ENCODE peak calls at places on chromosome 5, in seven cellular contexts. R is spleen, N is breast epithelium, K is stomach, D is NB4, U is prostate gland, T is HepG2. W is an unnamed sample.

GRCh38 chr5:136018814-136019777 is 9.7 kb upstream of the TGFBI start:
- DNase-seq in R (no peak), N (peak; percentile 33), K (no peak), D (no peak), U (no peak), T (peak; percentile 37), W (no peak)

GRCh38 chr5:155883966-155884555 is 442.9 kb upstream of the SGCD start:
- DNase-seq in R (no peak), N (no peak), K (no peak), D (no peak), U (peak; percentile 10), T (no peak), W (no peak)

GRCh38 chr5:37869221-37869620 is 29.4 kb upstream of the GDNF start:
- DNase-seq in R (no peak), N (no peak), K (no peak), D (no peak), U (no peak), T (no peak), W (no peak)

GRCh38 chr5:66596791-66597757 is 881 bp downstream of the MAST4 start:
- DNase-seq in R (peak; percentile 79), N (peak; percentile 26), K (peak; percentile 37), D (no peak), U (peak; percentile 93), T (no peak), W (peak; percentile 54)

GRCh38 chr5:172600571-172600970 is 40.5 kb upstream of the NEURL1B start:
- DNase-seq in R (no peak), N (no peak), K (no peak), D (no peak), U (no peak), T (no peak), W (no peak)

GRCh38 chr5:124741711-124742496 is 4.5 kb downstream of the ZNF608 start:
- DNase-seq in R (no peak), N (no peak), K (peak; percentile 55), D (no peak), U (no peak), T (no peak), W (peak; percentile 52)

GRCh38 chr5:113166710-113167366 is 190.2 kb downstream of the DCP2 start:
- DNase-seq in R (no peak), N (no peak), K (no peak), D (no peak), U (no peak), T (peak; percentile 6), W (no peak)

GRCh38 chr5:172802013-172802584 is 31.1 kb upstream of the DUSP1 start:
- DNase-seq in R (no peak), N (no peak), K (no peak), D (no peak), U (no peak), T (no peak), W (no peak)

GRCh38 chr5:108727154-108727638 is 20.5 kb upstream of the FER start:
- DNase-seq in R (no peak), N (peak; percentile 38), K (no peak), D (no peak), U (peak; percentile 29), T (no peak), W (peak; percentile 69)

GRCh38 chr5:159993194-159993593 is 15.7 kb upstream of the TTC1 start:
- DNase-seq in R (no peak), N (no peak), K (no peak), D (no peak), U (no peak), T (no peak), W (no peak)

GRCh38 chr5:168528521-168529360 is at the start of gene FBLL1:
- DNase-seq in R (no peak), N (no peak), K (no peak), D (peak; percentile 29), U (no peak), T (peak; percentile 19), W (peak; percentile 31)

GRCh38 chr5:50709471-50709870 is 43.0 kb downstream of the PARP8 start:
- DNase-seq in R (no peak), N (no peak), K (no peak), D (peak; percentile 33), U (no peak), T (no peak), W (no peak)

GRCh38 chr5:27608992-27609391 is 570.6 kb upstream of the CDH9 start:
- DNase-seq in R (no peak), N (no peak), K (no peak), D (no peak), U (no peak), T (no peak), W (no peak)

GRCh38 chr5:31124026-31124425 is 69.5 kb upstream of the CDH6 start:
- DNase-seq in R (no peak), N (no peak), K (no peak), D (no peak), U (no peak), T (no peak), W (no peak)

GRCh38 chr5:168307925-168308584 is 16.6 kb downstream of the WWC1 start:
- DNase-seq in R (peak; percentile 41), N (no peak), K (no peak), D (no peak), U (no peak), T (no peak), W (no peak)

GRCh38 chr5:38417658-38418017 is 138.8 kb downstream of the LIFR start:
- DNase-seq in R (no peak), N (no peak), K (no peak), D (no peak), U (no peak), T (no peak), W (no peak)

GRCh38 chr5:143019157-143019556 is 249.0 kb downstream of the ARHGAP26 start:
- DNase-seq in R (no peak), N (no peak), K (no peak), D (peak; percentile 32), U (no peak), T (no peak), W (no peak)

GRCh38 chr5:107670028-107670926 is 460 bp downstream of the EFNA5 start:
- DNase-seq in R (peak; percentile 71), N (no peak), K (peak; percentile 50), D (no peak), U (peak; percentile 7), T (no peak), W (peak; percentile 17)

GRCh38 chr5:149367249-149367971 is 9.6 kb downstream of the PCYOX1L start:
- DNase-seq in R (no peak), N (no peak), K (peak; percentile 62), D (peak; percentile 91), U (peak; percentile 52), T (peak; percentile 89), W (peak; percentile 62)

DNA sequence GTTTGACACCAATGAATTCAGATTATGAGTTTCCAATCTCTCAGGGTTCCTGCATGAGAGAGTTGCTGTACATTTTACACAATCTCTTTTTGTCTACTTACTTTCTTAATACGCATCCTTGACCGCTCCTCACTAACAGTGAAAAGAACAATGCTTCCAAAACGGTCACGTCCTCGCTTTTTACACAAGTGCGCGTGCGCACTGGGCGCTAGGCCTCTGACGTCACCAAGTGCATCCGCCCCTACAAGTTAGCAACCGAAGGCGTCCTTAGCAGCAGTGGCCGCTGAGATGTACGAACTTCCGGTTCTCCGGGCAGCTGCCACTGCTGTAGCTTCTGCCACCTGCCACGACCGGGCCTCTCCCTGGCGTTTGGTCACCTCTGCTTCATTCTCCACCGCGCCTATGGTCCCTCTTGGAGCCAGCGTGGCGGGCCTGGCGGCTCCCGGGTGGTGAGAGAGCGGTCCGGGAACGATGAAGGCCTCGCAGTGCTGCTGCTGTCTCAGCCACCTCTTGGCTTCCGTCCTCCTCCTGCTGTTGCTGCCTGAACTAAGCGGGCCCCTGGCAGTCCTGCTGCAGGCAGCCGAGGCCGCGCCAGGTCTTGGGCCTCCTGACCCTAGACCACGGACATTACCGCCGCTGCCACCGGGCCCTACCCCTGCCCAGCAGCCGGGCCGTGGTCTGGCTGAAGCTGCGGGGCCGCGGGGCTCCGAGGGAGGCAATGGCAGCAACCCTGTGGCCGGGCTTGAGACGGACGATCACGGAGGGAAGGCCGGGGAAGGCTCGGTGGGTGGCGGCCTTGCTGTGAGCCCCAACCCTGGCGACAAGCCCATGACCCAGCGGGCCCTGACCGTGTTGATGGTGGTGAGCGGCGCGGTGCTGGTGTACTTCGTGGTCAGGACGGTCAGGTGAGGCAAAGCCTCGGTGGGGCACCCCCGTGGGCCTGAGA is at the start of gene FAM174A:
- DNase-seq in R (peak; percentile 97), N (peak; percentile 92), K (peak; percentile 98), D (peak; percentile 95), U (peak; percentile 94), T (peak; percentile 93), W (peak; percentile 98)
- TF ChIP-seq POLR2A in R (peak; percentile 34), N (no peak), K (no peak), D (peak; percentile 87), U (peak; percentile 63), T (peak; percentile 90), W (peak; percentile 77)

DNA sequence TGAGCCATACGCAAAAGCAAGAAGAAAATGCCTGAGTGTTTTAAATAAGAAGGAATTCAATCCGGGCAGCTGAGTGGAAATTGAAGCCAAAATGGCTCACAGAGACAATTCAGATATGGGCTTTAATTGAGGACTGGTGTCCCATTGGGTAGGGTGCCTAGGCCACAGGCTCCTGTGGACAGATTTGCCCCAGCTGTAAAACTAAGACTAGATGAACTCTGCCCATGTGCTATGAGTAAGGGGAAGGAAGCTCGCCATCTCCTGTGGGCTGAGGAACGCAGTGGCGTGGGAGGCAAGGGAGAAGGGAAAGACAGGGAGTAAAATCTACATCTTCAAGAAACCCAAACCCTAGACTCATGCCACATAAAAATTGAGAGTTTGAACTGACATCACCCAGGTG is 66.1 kb downstream of the KLHL3 start:
- DNase-seq in R (no peak), N (no peak), K (no peak), D (no peak), U (no peak), T (no peak), W (no peak)
- TF ChIP-seq POLR2A in R (no peak), N (no peak), K (no peak), D (no peak), U (no peak), T (no peak), W (no peak)

DNA sequence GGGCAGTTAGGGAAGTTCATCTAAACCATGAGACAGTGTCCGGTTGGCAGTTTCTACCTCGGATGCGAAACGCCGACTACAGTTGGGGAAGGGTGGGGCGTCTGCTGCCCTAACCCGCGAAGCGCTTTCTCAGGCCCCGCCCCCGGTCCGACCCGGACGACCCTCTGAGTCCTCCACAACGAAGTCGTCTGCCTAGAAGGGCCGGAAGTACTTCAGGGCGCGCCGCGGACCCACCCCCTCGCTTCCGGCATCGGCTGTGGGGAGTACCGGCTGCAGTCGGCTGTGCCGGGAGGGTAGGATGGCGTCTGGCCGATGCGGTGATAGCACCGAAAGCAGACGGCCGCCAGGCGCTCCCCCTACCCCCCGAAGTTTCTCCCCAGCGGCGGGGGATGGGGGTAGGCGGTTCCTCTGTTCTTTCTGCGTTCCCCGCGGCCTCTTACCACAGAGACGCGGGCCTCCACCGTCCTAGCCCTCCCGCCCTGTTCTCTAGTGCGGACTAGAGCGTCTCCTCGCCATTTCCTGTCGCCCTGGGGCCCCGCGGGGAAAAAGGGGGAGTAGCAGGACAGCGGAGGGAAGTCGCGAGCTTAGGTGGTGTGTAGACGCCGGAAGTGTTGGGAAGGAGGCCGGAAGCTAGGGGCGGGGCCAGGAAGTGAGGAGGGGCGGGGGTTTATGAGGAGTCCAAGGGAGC is at the start of gene TRIM41:
- DNase-seq in R (peak; percentile 100), N (peak; percentile 97), K (peak; percentile 97), D (peak; percentile 99), U (peak; percentile 95), T (peak; percentile 96), W (peak; percentile 97)
- TF ChIP-seq POLR2A in R (peak; percentile 66), N (peak; percentile 95), K (no peak), D (peak; percentile 88), U (peak; percentile 68), T (no peak), W (peak; percentile 96)

DNA sequence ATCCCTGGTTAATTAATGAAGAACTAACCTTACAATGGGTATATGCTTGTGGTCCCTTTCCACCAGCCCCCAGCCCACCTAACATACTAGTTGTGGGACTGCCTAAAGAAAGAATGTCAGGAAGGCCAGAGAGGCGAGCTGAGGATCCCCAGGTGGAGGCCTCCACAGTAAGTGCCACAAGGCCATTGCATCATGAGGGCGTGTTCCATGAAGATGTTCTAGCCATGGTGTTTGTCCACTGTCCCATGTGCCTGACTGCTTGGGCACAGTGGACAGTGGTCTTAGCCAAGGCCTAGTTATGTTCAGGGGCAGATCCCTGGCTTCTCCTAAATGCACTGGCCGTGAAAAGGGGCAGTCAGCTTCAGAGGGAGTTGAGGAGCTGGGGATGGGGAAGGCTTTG is 21.1 kb downstream of the ZFP62 start:
- DNase-seq in R (no peak), N (no peak), K (no peak), D (no peak), U (no peak), T (no peak), W (no peak)
- TF ChIP-seq POLR2A in R (no peak), N (no peak), K (no peak), D (no peak), U (no peak), T (no peak), W (no peak)

W was measured in body of pancreas.